ENCODE peak calls at places on chromosomes 1 and 21, in six cellular contexts. One of them, this sample, is unnamed.

GRCh38 chr1:55682198-55682597 is 467.0 kb upstream of the USP24 start:
- DNase-seq in iris pigment epithelial cell: no peak
- DNase-seq in OCI-M1: no peak
- DNase-seq in activated CD4-positive, alpha-beta T cell treated with anti-CD3 and anti-CD28 coated beads for 1 hour: no peak
- DNase-seq in NCI-H1092 treated with DMSO at 0.1 percent for 48 hours: no peak
- DNase-seq in GF-D8: no peak
- DNase-seq in this sample: no peak

GRCh38 chr1:59150537-59151386 is 146.1 kb upstream of the FGGY start:
- DNase-seq in iris pigment epithelial cell: peak; percentile 94
- DNase-seq in OCI-M1: peak; percentile 58
- DNase-seq in activated CD4-positive, alpha-beta T cell treated with anti-CD3 and anti-CD28 coated beads for 1 hour: no peak
- DNase-seq in NCI-H1092 treated with DMSO at 0.1 percent for 48 hours: no peak
- DNase-seq in GF-D8: no peak
- DNase-seq in this sample: peak; percentile 67

GRCh38 chr1:178752891-178753290 is 27.8 kb downstream of the RALGPS2 start:
- DNase-seq in iris pigment epithelial cell: no peak
- DNase-seq in OCI-M1: no peak
- DNase-seq in activated CD4-positive, alpha-beta T cell treated with anti-CD3 and anti-CD28 coated beads for 1 hour: no peak
- DNase-seq in NCI-H1092 treated with DMSO at 0.1 percent for 48 hours: no peak
- DNase-seq in GF-D8: no peak
- DNase-seq in this sample: no peak

GRCh38 chr1:227723474-227723873 is 11.6 kb downstream of the JMJD4 start:
- DNase-seq in iris pigment epithelial cell: peak; percentile 28
- DNase-seq in OCI-M1: no peak
- DNase-seq in activated CD4-positive, alpha-beta T cell treated with anti-CD3 and anti-CD28 coated beads for 1 hour: no peak
- DNase-seq in NCI-H1092 treated with DMSO at 0.1 percent for 48 hours: no peak
- DNase-seq in GF-D8: no peak
- DNase-seq in this sample: no peak

GRCh38 chr1:213864007-213864406 is 123.8 kb upstream of the PROX1 start:
- DNase-seq in iris pigment epithelial cell: no peak
- DNase-seq in OCI-M1: no peak
- DNase-seq in activated CD4-positive, alpha-beta T cell treated with anti-CD3 and anti-CD28 coated beads for 1 hour: no peak
- DNase-seq in NCI-H1092 treated with DMSO at 0.1 percent for 48 hours: no peak
- DNase-seq in GF-D8: no peak
- DNase-seq in this sample: no peak

GRCh38 chr1:116873680-116874271 is 35.9 kb upstream of the PTGFRN start:
- DNase-seq in iris pigment epithelial cell: no peak
- DNase-seq in OCI-M1: no peak
- DNase-seq in activated CD4-positive, alpha-beta T cell treated with anti-CD3 and anti-CD28 coated beads for 1 hour: no peak
- DNase-seq in NCI-H1092 treated with DMSO at 0.1 percent for 48 hours: no peak
- DNase-seq in GF-D8: no peak
- DNase-seq in this sample: no peak

GRCh38 chr21:41107602-41108001 is 60.4 kb upstream of the BACE2 start:
- DNase-seq in iris pigment epithelial cell: no peak
- DNase-seq in OCI-M1: no peak
- DNase-seq in activated CD4-positive, alpha-beta T cell treated with anti-CD3 and anti-CD28 coated beads for 1 hour: no peak
- DNase-seq in NCI-H1092 treated with DMSO at 0.1 percent for 48 hours: no peak
- DNase-seq in GF-D8: no peak
- DNase-seq in this sample: no peak

GRCh38 chr1:91797164-91797563 is 88.8 kb downstream of the TGFBR3 start:
- DNase-seq in iris pigment epithelial cell: no peak
- DNase-seq in OCI-M1: no peak
- DNase-seq in activated CD4-positive, alpha-beta T cell treated with anti-CD3 and anti-CD28 coated beads for 1 hour: no peak
- DNase-seq in NCI-H1092 treated with DMSO at 0.1 percent for 48 hours: no peak
- DNase-seq in GF-D8: no peak
- DNase-seq in this sample: no peak

GRCh38 chr1:212161231-212161781 is 123.9 kb upstream of the PPP2R5A start:
- DNase-seq in iris pigment epithelial cell: peak; percentile 96
- DNase-seq in OCI-M1: peak; percentile 77
- DNase-seq in activated CD4-positive, alpha-beta T cell treated with anti-CD3 and anti-CD28 coated beads for 1 hour: no peak
- DNase-seq in NCI-H1092 treated with DMSO at 0.1 percent for 48 hours: no peak
- DNase-seq in GF-D8: no peak
- DNase-seq in this sample: no peak

GRCh38 chr1:44646276-44646675 is 28.0 kb downstream of the TMEM53 start:
- DNase-seq in iris pigment epithelial cell: no peak
- DNase-seq in OCI-M1: no peak
- DNase-seq in activated CD4-positive, alpha-beta T cell treated with anti-CD3 and anti-CD28 coated beads for 1 hour: no peak
- DNase-seq in NCI-H1092 treated with DMSO at 0.1 percent for 48 hours: no peak
- DNase-seq in GF-D8: no peak
- DNase-seq in this sample: no peak

GRCh38 chr1:225847610-225848009 is 34.6 kb downstream of the TMEM63A start:
- DNase-seq in iris pigment epithelial cell: no peak
- DNase-seq in OCI-M1: no peak
- DNase-seq in activated CD4-positive, alpha-beta T cell treated with anti-CD3 and anti-CD28 coated beads for 1 hour: no peak
- DNase-seq in NCI-H1092 treated with DMSO at 0.1 percent for 48 hours: peak; percentile 43
- DNase-seq in GF-D8: no peak
- DNase-seq in this sample: peak; percentile 73

GRCh38 chr1:169115891-169116585 is 9.5 kb downstream of the ATP1B1 start:
- DNase-seq in iris pigment epithelial cell: peak; percentile 88
- DNase-seq in OCI-M1: no peak
- DNase-seq in activated CD4-positive, alpha-beta T cell treated with anti-CD3 and anti-CD28 coated beads for 1 hour: no peak
- DNase-seq in NCI-H1092 treated with DMSO at 0.1 percent for 48 hours: no peak
- DNase-seq in GF-D8: no peak
- DNase-seq in this sample: peak; percentile 91

GRCh38 chr21:33760641-33761103 is 118.4 kb downstream of the ITSN1 start:
- DNase-seq in iris pigment epithelial cell: peak; percentile 80
- DNase-seq in OCI-M1: no peak
- DNase-seq in activated CD4-positive, alpha-beta T cell treated with anti-CD3 and anti-CD28 coated beads for 1 hour: no peak
- DNase-seq in NCI-H1092 treated with DMSO at 0.1 percent for 48 hours: no peak
- DNase-seq in GF-D8: no peak
- DNase-seq in this sample: no peak

GRCh38 chr1:84855947-84856660 is 36.9 kb downstream of the LPAR3 start:
- DNase-seq in iris pigment epithelial cell: no peak
- DNase-seq in OCI-M1: no peak
- DNase-seq in activated CD4-positive, alpha-beta T cell treated with anti-CD3 and anti-CD28 coated beads for 1 hour: no peak
- DNase-seq in NCI-H1092 treated with DMSO at 0.1 percent for 48 hours: no peak
- DNase-seq in GF-D8: no peak
- DNase-seq in this sample: no peak

GRCh38 chr1:28266920-28267322 is 7.6 kb downstream of the SESN2 start:
- DNase-seq in iris pigment epithelial cell: no peak
- DNase-seq in OCI-M1: peak; percentile 66
- DNase-seq in activated CD4-positive, alpha-beta T cell treated with anti-CD3 and anti-CD28 coated beads for 1 hour: no peak
- DNase-seq in NCI-H1092 treated with DMSO at 0.1 percent for 48 hours: no peak
- DNase-seq in GF-D8: no peak
- DNase-seq in this sample: no peak

GRCh38 chr1:178500936-178501554 is 4.3 kb upstream of the CLEC20A start:
- DNase-seq in iris pigment epithelial cell: no peak
- DNase-seq in OCI-M1: no peak
- DNase-seq in activated CD4-positive, alpha-beta T cell treated with anti-CD3 and anti-CD28 coated beads for 1 hour: no peak
- DNase-seq in NCI-H1092 treated with DMSO at 0.1 percent for 48 hours: no peak
- DNase-seq in GF-D8: no peak
- DNase-seq in this sample: no peak

GRCh38 chr1:15171271-15171908 is 17.8 kb downstream of the TMEM51 start:
- DNase-seq in iris pigment epithelial cell: no peak
- DNase-seq in OCI-M1: peak; percentile 60
- DNase-seq in activated CD4-positive, alpha-beta T cell treated with anti-CD3 and anti-CD28 coated beads for 1 hour: no peak
- DNase-seq in NCI-H1092 treated with DMSO at 0.1 percent for 48 hours: no peak
- DNase-seq in GF-D8: no peak
- DNase-seq in this sample: no peak

GRCh38 chr1:10065344-10065685 is 32.6 kb downstream of the UBE4B start:
- DNase-seq in iris pigment epithelial cell: peak; percentile 19
- DNase-seq in OCI-M1: peak; percentile 9
- DNase-seq in activated CD4-positive, alpha-beta T cell treated with anti-CD3 and anti-CD28 coated beads for 1 hour: no peak
- DNase-seq in NCI-H1092 treated with DMSO at 0.1 percent for 48 hours: no peak
- DNase-seq in GF-D8: peak; percentile 46
- DNase-seq in this sample: peak; percentile 68

GRCh38 chr21:44556879-44557278 is 1.7 kb downstream of the KRTAP10-3 start:
- DNase-seq in iris pigment epithelial cell: no peak
- DNase-seq in OCI-M1: no peak
- DNase-seq in activated CD4-positive, alpha-beta T cell treated with anti-CD3 and anti-CD28 coated beads for 1 hour: no peak
- DNase-seq in NCI-H1092 treated with DMSO at 0.1 percent for 48 hours: peak; percentile 37
- DNase-seq in GF-D8: peak; percentile 41
- DNase-seq in this sample: no peak

GRCh38 chr1:215188302-215188950 is 105.9 kb downstream of the KCNK2 start:
- DNase-seq in iris pigment epithelial cell: peak; percentile 46
- DNase-seq in OCI-M1: no peak
- DNase-seq in activated CD4-positive, alpha-beta T cell treated with anti-CD3 and anti-CD28 coated beads for 1 hour: no peak
- DNase-seq in NCI-H1092 treated with DMSO at 0.1 percent for 48 hours: no peak
- DNase-seq in GF-D8: no peak
- DNase-seq in this sample: no peak

GRCh38 chr1:239786464-239786863 is 305.2 kb upstream of the FMN2 start:
- DNase-seq in iris pigment epithelial cell: no peak
- DNase-seq in OCI-M1: no peak
- DNase-seq in activated CD4-positive, alpha-beta T cell treated with anti-CD3 and anti-CD28 coated beads for 1 hour: no peak
- DNase-seq in NCI-H1092 treated with DMSO at 0.1 percent for 48 hours: no peak
- DNase-seq in GF-D8: no peak
- DNase-seq in this sample: no peak

GRCh38 chr1:17020502-17020901 is 8.8 kb upstream of the ATP13A2 start:
- DNase-seq in iris pigment epithelial cell: no peak
- DNase-seq in OCI-M1: no peak
- DNase-seq in activated CD4-positive, alpha-beta T cell treated with anti-CD3 and anti-CD28 coated beads for 1 hour: no peak
- DNase-seq in NCI-H1092 treated with DMSO at 0.1 percent for 48 hours: no peak
- DNase-seq in GF-D8: no peak
- DNase-seq in this sample: peak; percentile 1

GRCh38 chr1:208242829-208243521 is 1.2 kb downstream of the PLXNA2 start:
- DNase-seq in iris pigment epithelial cell: peak; percentile 34
- DNase-seq in OCI-M1: no peak
- DNase-seq in activated CD4-positive, alpha-beta T cell treated with anti-CD3 and anti-CD28 coated beads for 1 hour: no peak
- DNase-seq in NCI-H1092 treated with DMSO at 0.1 percent for 48 hours: peak; percentile 57
- DNase-seq in GF-D8: no peak
- DNase-seq in this sample: peak; percentile 56

GRCh38 chr21:44052071-44052829 is 40.1 kb downstream of the TRAPPC10 start:
- DNase-seq in iris pigment epithelial cell: peak; percentile 20
- DNase-seq in OCI-M1: no peak
- DNase-seq in activated CD4-positive, alpha-beta T cell treated with anti-CD3 and anti-CD28 coated beads for 1 hour: no peak
- DNase-seq in NCI-H1092 treated with DMSO at 0.1 percent for 48 hours: peak; percentile 56
- DNase-seq in GF-D8: no peak
- DNase-seq in this sample: no peak

GRCh38 chr1:19354531-19354981 is 42.4 kb downstream of the SLC66A1 start:
- DNase-seq in iris pigment epithelial cell: no peak
- DNase-seq in OCI-M1: no peak
- DNase-seq in activated CD4-positive, alpha-beta T cell treated with anti-CD3 and anti-CD28 coated beads for 1 hour: no peak
- DNase-seq in NCI-H1092 treated with DMSO at 0.1 percent for 48 hours: peak; percentile 100
- DNase-seq in GF-D8: no peak
- DNase-seq in this sample: no peak

GRCh38 chr21:42039911-42040351 is 29.8 kb upstream of the ZBTB21 start:
- DNase-seq in iris pigment epithelial cell: peak; percentile 68
- DNase-seq in OCI-M1: no peak
- DNase-seq in activated CD4-positive, alpha-beta T cell treated with anti-CD3 and anti-CD28 coated beads for 1 hour: no peak
- DNase-seq in NCI-H1092 treated with DMSO at 0.1 percent for 48 hours: no peak
- DNase-seq in GF-D8: no peak
- DNase-seq in this sample: no peak

GRCh38 chr1:30915491-30916230 is 7.1 kb upstream of the SDC3 start:
- DNase-seq in iris pigment epithelial cell: no peak
- DNase-seq in OCI-M1: no peak
- DNase-seq in activated CD4-positive, alpha-beta T cell treated with anti-CD3 and anti-CD28 coated beads for 1 hour: no peak
- DNase-seq in NCI-H1092 treated with DMSO at 0.1 percent for 48 hours: no peak
- DNase-seq in GF-D8: no peak
- DNase-seq in this sample: no peak

GRCh38 chr21:31145271-31145801 is 107.1 kb upstream of the KRTAP19-8 start:
- DNase-seq in iris pigment epithelial cell: peak; percentile 34
- DNase-seq in OCI-M1: no peak
- DNase-seq in activated CD4-positive, alpha-beta T cell treated with anti-CD3 and anti-CD28 coated beads for 1 hour: no peak
- DNase-seq in NCI-H1092 treated with DMSO at 0.1 percent for 48 hours: no peak
- DNase-seq in GF-D8: no peak
- DNase-seq in this sample: no peak

GRCh38 chr1:101364370-101365120 is 127.7 kb downstream of the S1PR1 start:
- DNase-seq in iris pigment epithelial cell: no peak
- DNase-seq in OCI-M1: no peak
- DNase-seq in activated CD4-positive, alpha-beta T cell treated with anti-CD3 and anti-CD28 coated beads for 1 hour: no peak
- DNase-seq in NCI-H1092 treated with DMSO at 0.1 percent for 48 hours: no peak
- DNase-seq in GF-D8: no peak
- DNase-seq in this sample: no peak

GRCh38 chr1:240803151-240803550 is 191.2 kb upstream of the GREM2 start:
- DNase-seq in iris pigment epithelial cell: peak; percentile 83
- DNase-seq in OCI-M1: no peak
- DNase-seq in activated CD4-positive, alpha-beta T cell treated with anti-CD3 and anti-CD28 coated beads for 1 hour: no peak
- DNase-seq in NCI-H1092 treated with DMSO at 0.1 percent for 48 hours: peak; percentile 24
- DNase-seq in GF-D8: no peak
- DNase-seq in this sample: no peak

GRCh38 chr1:86016076-86016746 is 140.4 kb downstream of the COL24A1 start:
- DNase-seq in iris pigment epithelial cell: peak; percentile 23
- DNase-seq in OCI-M1: no peak
- DNase-seq in activated CD4-positive, alpha-beta T cell treated with anti-CD3 and anti-CD28 coated beads for 1 hour: no peak
- DNase-seq in NCI-H1092 treated with DMSO at 0.1 percent for 48 hours: no peak
- DNase-seq in GF-D8: no peak
- DNase-seq in this sample: no peak

This sample was measured in right lobe of liver.